ENCODE peak calls at places on chromosomes 13 and 19, in four cellular contexts. U is esophagus muscularis mucosa, W is transverse colon, N is HCT116. G is an unnamed sample.

GRCh38 chr13:25881136-25881926 is 170.5 kb downstream of the SHISA2 start:
- DNase-seq in U (no peak), W (no peak), N (no peak), G (no peak)

GRCh38 chr19:54790711-54791110 is 12.7 kb upstream of the KIR2DL4 start:
- DNase-seq in U (no peak), W (no peak), N (no peak), G (no peak)

GRCh38 chr13:66341978-66342377 is 888.2 kb downstream of the PCDH9 start:
- DNase-seq in U (no peak), W (no peak), N (no peak), G (no peak)

GRCh38 chr13:68428292-68428691 is 1198.2 kb upstream of the PCDH9 start:
- DNase-seq in U (no peak), W (no peak), N (no peak), G (no peak)

GRCh38 chr13:113897161-113897560 is 33.3 kb upstream of the GAS6 start:
- DNase-seq in U (peak; percentile 86), W (no peak), N (no peak), G (no peak)

GRCh38 chr13:36412736-36413135 is 19.6 kb upstream of the CCNA1 start:
- DNase-seq in U (no peak), W (no peak), N (no peak), G (no peak)

GRCh38 chr19:44959691-44960090 is 4.5 kb downstream of the CLPTM1 start:
- DNase-seq in U (no peak), W (no peak), N (no peak), G (no peak)

GRCh38 chr13:32825481-32825880 is 190.7 kb upstream of the KL start:
- DNase-seq in U (peak; percentile 37), W (no peak), N (no peak), G (no peak)

GRCh38 chr13:26531751-26532150 is 25.7 kb upstream of the WASF3 start:
- DNase-seq in U (no peak), W (no peak), N (no peak), G (no peak)

GRCh38 chr19:14886032-14886431 is at the start of gene OR7A17:
- DNase-seq in U (no peak), W (no peak), N (no peak), G (no peak)

GRCh38 chr13:74575729-74576125 is 441.5 kb upstream of the KLF12 start:
- DNase-seq in U (no peak), W (peak; percentile 28), N (no peak), G (no peak)

GRCh38 chr13:22740264-22740663 is 440.5 kb upstream of the SGCG start:
- DNase-seq in U (no peak), W (no peak), N (no peak), G (no peak)

GRCh38 chr13:28761586-28761985 is 42.8 kb upstream of the SLC46A3 start:
- DNase-seq in U (no peak), W (no peak), N (no peak), G (no peak)

GRCh38 chr13:26716984-26717383 is 43.6 kb downstream of the GPR12 start:
- DNase-seq in U (no peak), W (no peak), N (no peak), G (no peak)

GRCh38 chr19:45528744-45529453 is 21.6 kb downstream of the VASP start:
- DNase-seq in U (no peak), W (peak; percentile 77), N (no peak), G (no peak)

GRCh38 chr13:113860579-113861432 is 3.1 kb downstream of the GAS6 start:
- DNase-seq in U (no peak), W (peak; percentile 87), N (no peak), G (no peak)

GRCh38 chr13:77509221-77509620 is 26.3 kb upstream of the SCEL start:
- DNase-seq in U (no peak), W (no peak), N (no peak), G (no peak)

GRCh38 chr13:20772401-20773131 is 1.2 kb downstream of the EEF1AKMT1 start:
- DNase-seq in U (no peak), W (no peak), N (no peak), G (peak; percentile 72)

GRCh38 chr13:76418404-76418803 is 467.8 kb downstream of the KCTD12 start:
- DNase-seq in U (no peak), W (no peak), N (no peak), G (no peak)

GRCh38 chr13:40438022-40438692 is 228.3 kb downstream of the FOXO1 start:
- DNase-seq in U (no peak), W (no peak), N (no peak), G (no peak)

GRCh38 chr13:69198706-69199105 is 908.9 kb upstream of the ATXN8OS start:
- DNase-seq in U (no peak), W (no peak), N (no peak), G (no peak)

GRCh38 chr13:40269086-40269485 is 397.4 kb downstream of the FOXO1 start:
- DNase-seq in U (no peak), W (no peak), N (no peak), G (no peak)

GRCh38 chr13:46304546-46304945 is 82.5 kb downstream of the RUBCNL start:
- DNase-seq in U (no peak), W (no peak), N (no peak), G (no peak)

GRCh38 chr13:90336507-90336906 is 1011.0 kb upstream of the MIR17HG start:
- DNase-seq in U (no peak), W (no peak), N (no peak), G (no peak)

GRCh38 chr19:14333101-14333871 is 48.0 kb upstream of the ADGRE5 start:
- DNase-seq in U (no peak), W (peak; percentile 71), N (no peak), G (no peak)

GRCh38 chr13:39306639-39307589 is 268.7 kb downstream of the NHLRC3 start:
- DNase-seq in U (no peak), W (no peak), N (no peak), G (no peak)

GRCh38 chr13:112842343-112842856 is 126.6 kb upstream of the MCF2L start:
- DNase-seq in U (no peak), W (no peak), N (no peak), G (no peak)

GRCh38 chr13:50645092-50645491 is 198.4 kb downstream of the DLEU7 start:
- DNase-seq in U (no peak), W (no peak), N (no peak), G (no peak)

GRCh38 chr19:10189631-10190425 is 4.9 kb downstream of the DNMT1 start:
- DNase-seq in U (no peak), W (no peak), N (no peak), G (peak; percentile 70)

GRCh38 chr13:50448535-50448981 is 394.9 kb downstream of the DLEU7 start:
- DNase-seq in U (no peak), W (no peak), N (no peak), G (no peak)

GRCh38 chr13:80109313-80109712 is 231.6 kb downstream of the SPRY2 start:
- DNase-seq in U (no peak), W (no peak), N (no peak), G (no peak)
- TF ChIP-seq POLR2AphosphoS5 in U (no peak), W (no peak), N (no peak), G (no peak)

GRCh38 chr13:35039012-35039411 is 96.9 kb downstream of the NBEA start:
- DNase-seq in U (no peak), W (no peak), N (no peak), G (no peak)
- H3K4me3 ChIP-seq in U (no peak overlapping the region), W (no peak overlapping the region), N (no peak overlapping the region), G (no peak overlapping the region)

GRCh38 chr13:59392328-59392727 is 771.4 kb downstream of the DIAPH3 start:
- DNase-seq in U (no peak), W (no peak), N (no peak), G (no peak)
- TF ChIP-seq POLR2AphosphoS5 in U (no peak), W (no peak), N (no peak), G (no peak)

GRCh38 chr13:98643479-98643878 is 66.6 kb upstream of the STK24 start:
- DNase-seq in U (no peak), W (no peak), N (no peak), G (no peak)
- H3K4me3 ChIP-seq in U (no peak overlapping the region), W (no peak overlapping the region), N (no peak overlapping the region), G (no peak overlapping the region)

GRCh38 chr13:30735025-30735967 is at the start of gene ALOX5AP:
- DNase-seq in U (no peak), W (peak; percentile 44), N (no peak), G (peak; percentile 94)
- TF ChIP-seq POLR2AphosphoS5 in U (peak; percentile 46), W (peak; percentile 60), N (no peak), G (peak; percentile 88)

GRCh38 chr19:4338441-4339350 is at the start of gene STAP2:
- DNase-seq in U (no peak), W (peak; percentile 88), N (no peak), G (no peak)

GRCh38 chr19:4343056-4343844 is at the start of gene MPND:
- DNase-seq in U (peak; percentile 97), W (peak; percentile 95), N (peak; percentile 50), G (peak; percentile 76)

GRCh38 chr19:4334929-4335833 is 3.4 kb downstream of the STAP2 start:
- DNase-seq in U (no peak), W (no peak), N (no peak), G (no peak)

GRCh38 chr19:4342421-4343055 is 824 bp upstream of the MPND start:
- DNase-seq in U (peak; percentile 100), W (peak; percentile 96), N (peak; percentile 100), G (peak; percentile 98)

DNA sequence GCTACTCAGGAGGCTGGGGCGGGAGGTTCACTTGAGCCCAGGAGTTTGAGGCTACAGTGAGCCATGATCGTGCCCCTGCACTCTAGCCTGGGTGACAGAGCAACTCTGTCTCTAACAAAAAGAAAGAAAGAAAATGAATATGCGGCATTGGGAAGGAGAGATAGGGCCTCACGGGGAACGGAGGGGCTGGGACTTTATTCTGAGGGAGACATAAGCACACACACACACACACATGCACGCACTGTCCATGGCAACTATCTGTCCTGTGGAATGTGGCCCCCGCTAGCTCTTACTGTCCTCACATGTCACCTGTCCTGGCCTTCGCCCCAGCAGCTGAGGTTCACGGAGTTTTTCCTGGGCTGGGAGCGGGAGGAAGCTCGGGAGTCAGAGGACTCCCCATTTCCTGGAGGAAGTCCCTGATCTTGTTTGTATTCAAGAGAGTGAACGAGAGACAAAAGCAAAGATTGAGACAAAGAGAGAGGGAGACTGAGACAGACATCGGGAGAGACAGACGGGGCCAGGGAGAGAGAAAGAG is 654 bp downstream of the STAP2 start:
- DNase-seq in U (no peak), W (peak; percentile 62), N (no peak), G (no peak)
- H3K4me3 ChIP-seq in U (peak overlapping the region; percentile 60), W (peak overlapping the region; percentile 75), N (no peak overlapping the region), G (peak overlapping the region; percentile 19)